ENCODE peak calls at places on chromosomes 5 and 9, in five cellular contexts. Q, X, S, B and L are unnamed samples.

GRCh38 chr5:173764321-173765029 is 123.7 kb upstream of the CPEB4 start:
- DNase-seq in Q (peak), X (peak), S (peak), B (peak), L (peak)

GRCh38 chr5:62547929-62548678 is 30.5 kb upstream of the LRRC70 start:
- DNase-seq in Q (no peak), X (no peak), S (no peak), B (no peak), L (no peak)

GRCh38 chr9:12934515-12935301 is 159.9 kb downstream of the LURAP1L start:
- DNase-seq in Q (no peak), X (no peak), S (no peak), B (no peak), L (no peak)

GRCh38 chr5:80054682-80055081 is 19.5 kb downstream of the THBS4 start:
- DNase-seq in Q (no peak), X (no peak), S (no peak), B (no peak), L (no peak)

GRCh38 chr5:146130440-146131045 is 25.2 kb upstream of the PLAC8L1 start:
- DNase-seq in Q (no peak), X (no peak), S (peak), B (peak), L (peak)

GRCh38 chr5:78509884-78510769 is 138.4 kb downstream of the LHFPL2 start:
- DNase-seq in Q (peak), X (peak), S (peak), B (no peak), L (peak)

GRCh38 chr9:135409286-135410200 is 70.0 kb upstream of the PPP1R26 start:
- DNase-seq in Q (no peak), X (no peak), S (no peak), B (no peak), L (no peak)

GRCh38 chr9:19985081-19985480 is 196.2 kb upstream of the SLC24A2 start:
- DNase-seq in Q (no peak), X (no peak), S (no peak), B (no peak), L (no peak)

GRCh38 chr9:89435315-89435823 is 62.5 kb downstream of the SEMA4D start:
- DNase-seq in Q (peak), X (no peak), S (no peak), B (no peak), L (peak)

GRCh38 chr5:145660897-145661650 is 174.1 kb downstream of the PRELID2 start:
- DNase-seq in Q (peak), X (no peak), S (no peak), B (no peak), L (no peak)

GRCh38 chr5:61604626-61605025 is 272.6 kb downstream of the ZSWIM6 start:
- DNase-seq in Q (no peak), X (no peak), S (no peak), B (no peak), L (no peak)

GRCh38 chr5:34982823-34983222 is 53.5 kb downstream of the DNAJC21 start:
- DNase-seq in Q (no peak), X (no peak), S (no peak), B (no peak), L (no peak)

GRCh38 chr9:72871685-72872084 is 81.2 kb downstream of the ALDH1A1 start:
- DNase-seq in Q (no peak), X (no peak), S (peak), B (peak), L (peak)

GRCh38 chr9:129007035-129007765 is 20.9 kb downstream of the SH3GLB2 start:
- DNase-seq in Q (no peak), X (peak), S (no peak), B (no peak), L (no peak)

GRCh38 chr5:17012289-17012688 is 76.2 kb upstream of the MYO10 start:
- DNase-seq in Q (no peak), X (no peak), S (peak), B (no peak), L (no peak)

GRCh38 chr5:92930057-92930456 is 651.0 kb downstream of the NR2F1-AS1 start:
- DNase-seq in Q (no peak), X (no peak), S (no peak), B (peak), L (no peak)

GRCh38 chr5:53478411-53479044 is 1.9 kb upstream of the FST start:
- DNase-seq in Q (peak), X (peak), S (peak), B (peak), L (peak)

GRCh38 chr5:141095263-141095641 is 837 bp downstream of the PCDHB2 start:
- DNase-seq in Q (no peak), X (no peak), S (no peak), B (no peak), L (no peak)

GRCh38 chr5:139140631-139141071 is 57.5 kb downstream of the SIL1 start:
- DNase-seq in Q (no peak), X (peak), S (no peak), B (no peak), L (no peak)

GRCh38 chr5:127697894-127698600 is 5.1 kb upstream of the CCDC192 start:
- DNase-seq in Q (no peak), X (no peak), S (no peak), B (no peak), L (no peak)

GRCh38 chr5:56402273-56403223 is 169.4 kb upstream of the ANKRD55 start:
- DNase-seq in Q (no peak), X (no peak), S (no peak), B (no peak), L (peak)

GRCh38 chr9:96486351-96487029 is 36.5 kb downstream of the HABP4 start:
- DNase-seq in Q (peak), X (peak), S (no peak), B (no peak), L (no peak)

DNA sequence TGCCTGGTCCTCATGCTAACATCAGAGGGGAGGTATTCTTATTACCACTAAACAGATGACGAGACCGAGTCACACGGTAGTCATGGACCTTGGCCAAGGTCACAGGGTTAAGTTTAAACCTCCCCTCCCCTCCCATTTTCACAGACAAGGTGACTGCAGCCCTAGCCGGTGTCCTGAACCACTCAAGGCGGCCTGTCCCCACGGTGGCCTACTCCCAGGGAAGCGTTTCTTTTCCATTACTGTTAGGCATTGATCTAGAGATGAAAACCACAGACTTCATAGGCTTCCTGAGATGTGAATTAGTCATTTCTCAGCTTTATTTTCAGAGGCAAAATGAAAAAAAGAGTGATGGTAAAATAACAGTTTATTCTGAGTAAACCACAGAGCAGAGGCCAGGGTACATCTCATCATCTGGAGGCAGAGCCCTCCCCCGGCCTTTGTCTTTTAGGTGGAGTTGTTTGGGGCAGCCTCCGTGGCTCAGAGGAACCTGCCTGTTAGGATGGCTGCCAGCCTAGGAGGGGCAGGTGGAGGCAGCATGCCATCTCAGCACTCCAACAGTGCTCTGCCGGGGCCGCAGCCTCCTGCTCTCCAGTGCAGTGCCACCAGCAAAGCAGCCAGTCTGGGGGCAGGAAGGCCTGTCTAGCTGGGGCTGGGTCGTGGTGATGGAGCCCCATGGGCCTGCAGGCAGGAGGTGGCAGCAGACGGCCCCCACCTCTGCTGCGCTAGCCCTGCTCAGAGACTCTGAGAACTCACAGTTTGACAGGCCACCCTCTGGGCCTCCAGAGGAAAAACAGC is 71.2 kb downstream of the RAPGEF1 start:
- DNase-seq in Q (peak), X (no peak), S (peak), B (peak), L (no peak)
- TF ChIP-seq POLR2A in Q (no peak), X (no peak), S (no peak), B (no peak), L (no peak)

DNA sequence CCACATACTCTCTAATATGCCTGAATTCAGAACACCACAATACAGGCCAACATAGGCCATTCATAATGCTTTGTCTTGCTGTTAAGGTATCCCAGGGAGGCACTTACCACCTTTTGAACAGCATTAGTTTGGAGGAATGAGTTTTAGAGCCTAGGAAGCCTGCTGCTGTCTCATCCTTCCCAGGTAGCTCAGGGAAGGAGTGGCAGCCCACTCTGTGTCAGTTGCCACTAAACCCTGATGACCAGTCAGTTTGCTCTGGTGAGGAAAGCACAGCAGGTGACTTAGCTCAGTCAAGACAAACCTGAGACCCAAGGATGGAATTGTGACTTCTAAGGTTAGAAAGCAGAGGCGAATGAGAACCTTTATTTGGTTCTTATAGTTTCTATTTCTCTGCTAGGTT is 337.4 kb upstream of the ATP10B start:
- DNase-seq in Q (no peak), X (no peak), S (no peak), B (no peak), L (no peak)
- TF ChIP-seq POLR2A in Q (no peak), X (no peak), S (no peak), B (no peak), L (no peak)

GRCh38 chr5:177131711-177132503 is 1.7 kb upstream of the NSD1 start:
- DNase-seq in Q (no peak), X (peak), S (no peak), B (no peak), L (peak)
- TF ChIP-seq POLR2A in Q (no peak), X (no peak), S (no peak), B (no peak), L (no peak)

GRCh38 chr5:37248970-37249819 is at the start of gene CPLANE1:
- DNase-seq in Q (peak), X (peak), S (peak), B (peak), L (peak)
- TF ChIP-seq POLR2A in Q (peak), X (peak), S (peak), B (peak), L (peak)

DNA sequence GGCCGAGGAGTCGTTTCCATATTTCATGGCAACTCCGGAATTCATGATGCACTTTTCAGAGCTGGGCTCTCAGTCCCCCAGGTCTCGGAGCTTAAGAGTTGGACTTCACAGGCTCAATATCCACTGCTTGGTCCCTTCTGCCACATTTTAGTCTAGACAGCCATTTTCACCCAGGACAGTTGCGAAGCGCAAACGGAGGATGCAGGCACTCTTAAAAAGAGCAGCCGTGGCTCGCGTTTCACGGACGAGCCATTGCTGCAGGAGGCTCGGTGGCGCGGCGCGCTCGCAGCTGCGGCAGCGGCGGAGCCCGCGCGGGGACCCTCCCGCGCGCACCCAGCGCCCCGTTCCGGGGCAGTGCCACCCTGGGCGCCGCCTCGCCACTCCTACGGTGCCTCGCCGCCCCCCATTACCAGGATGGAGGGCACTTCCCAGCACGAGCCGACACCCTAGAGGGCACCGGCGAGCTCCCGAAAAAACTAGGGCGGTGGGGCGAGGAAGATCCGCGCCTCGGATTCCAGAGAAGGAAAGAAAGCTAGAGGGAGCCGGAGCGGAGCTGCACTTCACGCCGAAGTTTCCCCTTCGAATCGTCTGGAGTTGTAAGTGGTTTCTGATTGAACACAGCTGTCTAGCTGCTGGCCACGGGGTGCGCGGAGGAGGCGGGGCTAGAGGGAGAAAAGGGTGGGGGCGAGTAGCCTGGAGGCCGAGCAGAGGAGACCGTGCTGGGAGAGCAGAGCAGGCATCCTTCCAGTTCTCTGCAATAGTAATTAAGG is 140.3 kb downstream of the TSSK1B start:
- DNase-seq in Q (peak), X (peak), S (peak), B (no peak), L (peak)
- TF ChIP-seq POLR2A in Q (peak), X (peak), S (peak), B (no peak), L (no peak)

GRCh38 chr5:6623941-6624340 is 8.9 kb downstream of the NSUN2 start:
- DNase-seq in Q (no peak), X (no peak), S (no peak), B (no peak), L (no peak)
- TF ChIP-seq POLR2A in Q (no peak), X (no peak), S (no peak), B (no peak), L (no peak)

GRCh38 chr5:32542216-32543059 is 42.9 kb upstream of the SUB1 start:
- DNase-seq in Q (no peak), X (no peak), S (no peak), B (no peak), L (no peak)
- TF ChIP-seq POLR2A in Q (no peak), X (no peak), S (no peak), B (no peak), L (no peak)

GRCh38 chr9:93094294-93095204 is 1.5 kb upstream of the CARD19 start:
- DNase-seq in Q (peak), X (peak), S (peak), B (no peak), L (peak)
- TF ChIP-seq POLR2A in Q (no peak), X (no peak), S (no peak), B (no peak), L (no peak)

DNA sequence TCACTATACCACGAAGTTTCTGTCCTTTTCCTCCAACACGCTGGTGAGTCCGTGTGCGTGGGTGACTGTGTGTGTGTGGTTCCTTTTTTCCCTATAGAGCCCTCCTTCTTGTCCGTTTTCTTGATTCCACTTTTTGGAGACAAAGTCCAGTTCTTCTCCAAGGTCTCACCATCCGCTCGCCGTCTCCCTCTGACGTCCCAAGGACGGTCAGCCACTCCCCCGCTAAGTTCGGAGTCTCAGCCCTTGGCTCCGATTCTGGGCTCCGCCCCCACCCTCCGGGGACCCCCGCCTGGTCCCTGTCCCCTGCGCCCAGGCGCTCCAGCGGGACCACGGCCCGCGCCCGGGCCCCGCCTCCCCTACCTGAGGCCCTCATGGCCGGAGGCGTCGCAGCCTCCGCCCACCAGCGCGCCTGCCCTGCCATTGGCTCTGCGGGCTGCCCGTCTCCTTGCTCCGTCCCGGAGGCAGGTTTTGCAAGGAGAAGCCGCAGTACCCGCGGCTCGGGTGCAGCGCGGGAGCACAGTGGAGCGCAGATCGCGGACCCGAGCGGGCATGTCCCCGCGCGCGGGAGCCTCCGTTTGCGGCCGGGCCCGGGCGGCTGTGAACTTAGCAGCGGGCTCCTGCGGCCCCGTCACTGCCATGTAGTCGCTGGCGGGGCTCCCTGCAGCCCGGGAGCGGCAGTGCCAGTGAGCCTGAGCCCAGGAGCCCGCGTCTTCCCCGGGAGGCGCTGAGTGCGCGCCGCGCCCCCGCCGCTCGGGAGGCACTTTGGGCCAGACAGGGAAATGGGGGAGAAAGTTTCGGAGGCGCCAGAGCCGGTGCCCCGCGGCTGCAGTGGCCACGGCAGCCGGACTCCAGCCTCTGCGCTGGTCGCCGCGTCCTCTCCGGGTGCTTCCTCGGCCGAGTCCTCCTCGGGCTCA is at the start of gene MAST4:
- DNase-seq in Q (peak), X (peak), S (peak), B (peak), L (peak)
- TF ChIP-seq POLR2A in Q (peak), X (peak), S (no peak), B (no peak), L (peak)